ENCODE peak calls at places on chromosomes 12 and 14, in four cellular contexts. O is A549, F is suprapubic skin, B is thyroid gland. T is an unnamed sample.

GRCh38 chr12:103647267-103647666 is 60.2 kb downstream of the STAB2 start:
- DNase-seq in O (peak; percentile 26), F (no peak), B (no peak), T (no peak)

GRCh38 chr14:100268591-100269207 is 29.8 kb downstream of the YY1 start:
- DNase-seq in B (no peak), O (no peak), F (no peak), T (no peak)

GRCh38 chr12:113524495-113524894 is 52.8 kb upstream of the LHX5 start:
- DNase-seq in F (no peak), B (no peak), O (peak; percentile 13), T (no peak)

GRCh38 chr14:81386379-81386778 is 13.7 kb downstream of the STON2 start:
- DNase-seq in O (no peak), F (no peak), B (no peak), T (no peak)

GRCh38 chr12:8822298-8822697 is at the start of gene A2ML1:
- DNase-seq in F (no peak), O (no peak), B (no peak), T (no peak)

GRCh38 chr14:55062517-55063351 is 11.3 kb downstream of the MAPK1IP1L start:
- DNase-seq in O (no peak), F (no peak), B (peak; percentile 70), T (peak; percentile 41)

GRCh38 chr12:94697631-94698030 is 47.3 kb upstream of the TMCC3 start:
- DNase-seq in F (no peak), O (no peak), B (no peak), T (no peak)

GRCh38 chr12:9796916-9797315 is 30.4 kb upstream of the KLRF1 start:
- DNase-seq in F (no peak), B (no peak), O (no peak), T (no peak)

GRCh38 chr12:15122349-15122748 is 98.9 kb downstream of the RERG start:
- DNase-seq in F (no peak), B (no peak), O (no peak), T (no peak)

GRCh38 chr12:107477946-107478610 is 207.5 kb upstream of the PWP1 start:
- DNase-seq in F (no peak), B (no peak), O (no peak), T (no peak)

GRCh38 chr12:31702047-31702446 is 26.8 kb downstream of the AMN1 start:
- DNase-seq in O (peak; percentile 60), F (no peak), B (no peak), T (no peak)

GRCh38 chr14:26960049-26960688 is 362.3 kb upstream of the NOVA1 start:
- DNase-seq in O (no peak), B (peak; percentile 8), F (no peak), T (no peak)

GRCh38 chr12:29901585-29901984 is 117.8 kb upstream of the TMTC1 start:
- DNase-seq in O (no peak), B (no peak), F (no peak), T (no peak)

GRCh38 chr14:95163132-95163531 is 5.8 kb upstream of the DICER1 start:
- DNase-seq in O (no peak), F (no peak), B (no peak), T (no peak)

GRCh38 chr12:96981053-96981452 is 74.0 kb downstream of the NEDD1 start:
- DNase-seq in O (peak; percentile 11), F (no peak), B (no peak), T (no peak)

GRCh38 chr12:51373222-51373621 is 18.0 kb downstream of the GALNT6 start:
- DNase-seq in O (no peak), F (no peak), B (no peak), T (no peak)

GRCh38 chr12:51370667-51371066 is 20.5 kb downstream of the GALNT6 start:
- DNase-seq in O (no peak), B (no peak), F (no peak), T (no peak)

GRCh38 chr12:51374346-51374745 is 16.9 kb downstream of the GALNT6 start:
- DNase-seq in F (no peak), O (no peak), B (no peak), T (no peak)

GRCh38 chr12:51371295-51371953 is 19.8 kb downstream of the GALNT6 start:
- DNase-seq in O (peak; percentile 90), F (no peak), B (peak; percentile 92), T (peak; percentile 37)

DNA sequence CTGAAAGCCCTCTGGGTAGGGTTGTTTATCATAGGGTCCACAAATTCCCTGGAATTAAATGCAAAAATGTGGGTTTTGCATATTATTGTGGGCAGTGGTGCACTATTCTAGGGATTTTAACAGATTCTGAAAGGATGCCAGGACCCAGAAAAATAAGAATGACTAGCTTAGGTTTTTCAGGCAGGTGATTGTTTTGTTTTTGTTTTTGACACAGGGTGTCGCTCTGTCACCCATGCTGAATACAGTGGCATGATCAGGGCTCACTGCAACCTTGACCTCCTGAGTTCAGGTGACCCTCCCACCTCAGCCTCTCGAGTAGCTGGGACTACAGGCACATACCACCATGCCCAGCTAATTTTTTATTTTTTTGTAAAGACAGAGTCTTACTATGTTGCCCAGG is 19.2 kb downstream of the GALNT6 start:
- DNase-seq in B (no peak), F (no peak), O (no peak), T (no peak)
- TF ChIP-seq CTCF in B (no peak), F (no peak), O (no peak), T (no peak)

GRCh38 chr12:89573081-89573810 is 47.4 kb upstream of the POC1B start:
- DNase-seq in B (no peak), F (no peak), O (no peak), T (no peak)

GRCh38 chr12:89578499-89578898 is 52.7 kb upstream of the POC1B start:
- DNase-seq in O (no peak), F (no peak), B (no peak), T (no peak)

GRCh38 chr12:89574736-89575208 is 48.9 kb upstream of the POC1B start:
- DNase-seq in O (peak; percentile 24), B (peak; percentile 65), F (no peak), T (no peak)

GRCh38 chr12:89576572-89577220 is 50.8 kb upstream of the POC1B start:
- DNase-seq in O (no peak), F (no peak), B (no peak), T (no peak)

GRCh38 chr12:89575405-89575804 is 49.6 kb upstream of the POC1B start:
- DNase-seq in B (no peak), O (peak; percentile 36), F (no peak), T (no peak)
- TF ChIP-seq POLR2A in B (no peak), O (no peak), F (no peak), T (no peak)

GRCh38 chr12:6201199-6201608 is 1.0 kb downstream of the CD9 start:
- DNase-seq in F (no peak), B (peak; percentile 76), O (peak; percentile 67), T (peak; percentile 43)
- H3K4me3 ChIP-seq in F (peak overlapping the region; percentile 100), B (peak overlapping the region; percentile 87), O (peak overlapping the region; percentile 65), T (peak overlapping the region; percentile 95)

GRCh38 chr14:58272589-58273372 is 25.6 kb upstream of the ARID4A start:
- DNase-seq in B (peak; percentile 20), F (no peak), O (peak; percentile 75), T (peak; percentile 26)
- TF ChIP-seq CTCF in B (no peak), F (no peak), O (no peak), T (no peak)

GRCh38 chr12:47652491-47653234 is 53.2 kb downstream of the RPAP3 start:
- DNase-seq in F (no peak), O (peak; percentile 12), B (no peak), T (no peak)

GRCh38 chr12:47651368-47652254 is 54.2 kb downstream of the RPAP3 start:
- DNase-seq in O (peak; percentile 75), B (peak; percentile 48), F (peak; percentile 82), T (peak; percentile 47)

GRCh38 chr12:47650469-47650868 is 55.4 kb downstream of the RPAP3 start:
- DNase-seq in B (no peak), O (no peak), F (no peak), T (no peak)

GRCh38 chr12:47649381-47649780 is 56.4 kb downstream of the RPAP3 start:
- DNase-seq in B (no peak), F (no peak), O (no peak), T (no peak)

DNA sequence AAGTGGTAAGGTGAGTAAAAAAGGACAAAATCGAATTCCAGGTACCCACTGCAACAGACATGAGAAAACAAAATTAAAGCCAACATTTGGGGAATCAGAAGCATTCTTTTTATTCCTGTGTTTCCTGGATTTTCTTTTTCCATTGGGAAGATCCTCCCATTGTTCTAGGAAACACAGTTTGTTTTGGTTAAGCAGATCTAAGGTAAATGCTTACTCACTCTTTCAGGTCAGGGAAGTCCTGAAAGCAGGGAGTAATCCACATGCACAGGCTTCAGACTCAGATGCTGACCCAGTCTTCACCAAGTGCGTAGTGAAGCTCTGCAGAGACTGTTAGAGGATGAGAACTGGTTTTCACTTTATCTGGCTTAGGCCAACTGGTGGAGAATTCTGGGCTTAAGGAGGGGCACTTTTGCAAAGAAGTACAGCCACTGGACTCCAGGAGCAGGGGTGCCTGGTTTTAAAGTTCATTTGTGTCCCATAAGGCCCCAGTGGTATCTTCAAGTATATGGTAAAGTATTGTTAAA is 57.7 kb downstream of the RPAP3 start:
- DNase-seq in F (no peak), O (no peak), B (no peak), T (no peak)
- TF ChIP-seq POLR2A in F (no peak), O (no peak), B (no peak), T (no peak)

GRCh38 chr12:52191841-52192791 is at the start of gene KRT80:
- DNase-seq in B (peak; percentile 98), F (peak; percentile 91), O (peak; percentile 99), T (peak; percentile 82)
- H3K4me3 ChIP-seq in B (no peak within 1 kb of the TSS), F (peak within 1 kb of the TSS; percentile 18), O (peak within 1 kb of the TSS; percentile 64), T (no peak within 1 kb of the TSS)

T was measured in heart left ventricle.